ENCODE peak calls at places on chromosomes 5 and 9, in four cellular contexts. E, K, H and W are unnamed samples.

GRCh38 chr5:159099049-159099760 is 511 bp downstream of the EBF1 start:
- DNase-seq in E (peak; percentile 59), K (no peak), H (peak; percentile 59), W (peak; percentile 40)

GRCh38 chr5:61991861-61992260 is 314.1 kb upstream of the KIF2A start:
- DNase-seq in E (peak; percentile 64), K (no peak), H (no peak), W (no peak)

GRCh38 chr5:148912714-148913398 is 86.4 kb downstream of the ADRB2 start:
- DNase-seq in E (peak; percentile 96), K (no peak), H (no peak), W (no peak)

GRCh38 chr9:114805670-114806551 is at the start of gene TNFSF15:
- DNase-seq in E (no peak), K (peak; percentile 4), H (peak; percentile 45), W (peak; percentile 28)

GRCh38 chr9:33177633-33178032 is 10.5 kb upstream of the B4GALT1 start:
- DNase-seq in E (no peak), K (no peak), H (no peak), W (no peak)

GRCh38 chr5:132019337-132019736 is 7.9 kb upstream of the ACSL6 start:
- DNase-seq in E (no peak), K (no peak), H (no peak), W (no peak)

GRCh38 chr5:38871211-38871610 is 25.4 kb downstream of the OSMR start:
- DNase-seq in E (no peak), K (no peak), H (no peak), W (no peak)

GRCh38 chr5:38403407-38403806 is 145.0 kb downstream of the EGFLAM start:
- DNase-seq in E (peak; percentile 33), K (no peak), H (no peak), W (no peak)

GRCh38 chr5:144060598-144060997 is 109.9 kb downstream of the YIPF5 start:
- DNase-seq in E (peak; percentile 17), K (no peak), H (no peak), W (no peak)

GRCh38 chr5:148091991-148092964 is 28.5 kb downstream of the SPINK5 start:
- DNase-seq in E (peak; percentile 1), K (no peak), H (no peak), W (no peak)

GRCh38 chr5:147510885-147511284 is 1.0 kb upstream of the DPYSL3 start:
- DNase-seq in E (no peak), K (no peak), H (no peak), W (no peak)

GRCh38 chr5:38648703-38649291 is 92.4 kb upstream of the LIFR start:
- DNase-seq in E (no peak), K (no peak), H (no peak), W (no peak)

GRCh38 chr5:141618030-141618803 is 583 bp downstream of the DIAPH1 start:
- DNase-seq in E (no peak), K (peak; percentile 82), H (peak; percentile 69), W (no peak)

GRCh38 chr5:57175586-57175985 is 1.7 kb downstream of the GPBP1 start:
- DNase-seq in E (no peak), K (no peak), H (peak; percentile 57), W (no peak)

GRCh38 chr9:23483566-23483965 is 342.5 kb downstream of the ELAVL2 start:
- DNase-seq in E (no peak), K (no peak), H (no peak), W (no peak)

GRCh38 chr5:112757468-112758208 is 20.0 kb downstream of the APC start:
- DNase-seq in E (peak; percentile 67), K (no peak), H (peak; percentile 71), W (peak; percentile 64)

GRCh38 chr9:14308751-14309140 is 5.2 kb downstream of the NFIB start:
- DNase-seq in E (no peak), K (no peak), H (no peak), W (no peak)
- H3K4me3 ChIP-seq in E (no peak overlapping the region), K (peak overlapping the region; percentile 91), H (no peak overlapping the region), W (no peak overlapping the region)

DNA sequence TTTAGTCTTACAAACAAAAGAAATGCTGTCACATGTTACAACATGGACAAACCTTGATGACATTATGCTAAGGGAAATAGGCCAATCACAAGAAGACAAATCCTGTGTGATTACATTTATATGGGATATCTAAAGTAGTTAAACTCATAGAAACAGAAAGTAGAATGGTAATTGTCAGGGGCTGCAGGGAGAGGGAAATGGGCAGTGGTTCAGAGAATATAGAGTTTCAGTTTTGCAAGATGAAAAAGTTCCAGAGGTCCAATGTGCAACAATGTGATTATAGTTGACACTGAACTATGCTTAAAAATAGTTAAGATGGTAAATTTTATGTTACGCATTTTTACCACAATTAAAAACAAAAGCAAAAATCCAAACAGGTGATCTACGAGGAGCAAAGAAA is 265.5 kb downstream of the NDUFS4 start:
- DNase-seq in E (no peak), K (no peak), H (no peak), W (no peak)
- H3K4me3 ChIP-seq in E (no peak overlapping the region), K (no peak overlapping the region), H (no peak overlapping the region), W (no peak overlapping the region)

DNA sequence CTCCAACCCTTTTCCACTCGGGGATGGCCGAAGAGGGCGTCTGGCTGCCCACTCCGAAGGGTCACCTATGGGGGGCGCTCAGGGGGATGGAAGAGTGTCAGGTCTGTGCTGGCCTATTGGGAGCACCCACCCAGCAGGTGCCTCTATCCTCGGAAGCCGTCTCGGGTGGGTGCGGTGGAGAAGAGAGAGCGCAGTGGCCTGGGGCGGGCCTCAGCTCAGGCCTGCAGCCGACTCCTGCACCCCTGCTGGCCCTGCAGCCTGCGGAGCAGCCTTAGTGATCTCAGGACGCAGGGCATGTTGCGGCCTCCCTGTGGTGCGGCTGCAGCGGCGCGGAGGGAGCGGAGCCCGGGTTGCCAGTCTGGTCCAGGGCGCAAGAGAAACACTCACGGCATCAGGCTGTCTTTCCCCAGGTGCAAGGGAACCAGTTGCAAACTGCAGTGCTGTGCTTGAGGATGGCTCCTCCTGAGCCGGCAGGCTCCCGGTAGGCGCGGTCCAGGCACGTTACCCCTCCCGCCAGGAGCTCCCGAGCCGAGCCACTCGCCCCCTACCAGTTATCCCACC is 1.5 kb upstream of the IRX2 start:
- DNase-seq in E (peak; percentile 40), K (no peak), H (no peak), W (no peak)
- H3K4me3 ChIP-seq in E (peak overlapping the region; percentile 73), K (no peak overlapping the region), H (no peak overlapping the region), W (no peak overlapping the region)

DNA sequence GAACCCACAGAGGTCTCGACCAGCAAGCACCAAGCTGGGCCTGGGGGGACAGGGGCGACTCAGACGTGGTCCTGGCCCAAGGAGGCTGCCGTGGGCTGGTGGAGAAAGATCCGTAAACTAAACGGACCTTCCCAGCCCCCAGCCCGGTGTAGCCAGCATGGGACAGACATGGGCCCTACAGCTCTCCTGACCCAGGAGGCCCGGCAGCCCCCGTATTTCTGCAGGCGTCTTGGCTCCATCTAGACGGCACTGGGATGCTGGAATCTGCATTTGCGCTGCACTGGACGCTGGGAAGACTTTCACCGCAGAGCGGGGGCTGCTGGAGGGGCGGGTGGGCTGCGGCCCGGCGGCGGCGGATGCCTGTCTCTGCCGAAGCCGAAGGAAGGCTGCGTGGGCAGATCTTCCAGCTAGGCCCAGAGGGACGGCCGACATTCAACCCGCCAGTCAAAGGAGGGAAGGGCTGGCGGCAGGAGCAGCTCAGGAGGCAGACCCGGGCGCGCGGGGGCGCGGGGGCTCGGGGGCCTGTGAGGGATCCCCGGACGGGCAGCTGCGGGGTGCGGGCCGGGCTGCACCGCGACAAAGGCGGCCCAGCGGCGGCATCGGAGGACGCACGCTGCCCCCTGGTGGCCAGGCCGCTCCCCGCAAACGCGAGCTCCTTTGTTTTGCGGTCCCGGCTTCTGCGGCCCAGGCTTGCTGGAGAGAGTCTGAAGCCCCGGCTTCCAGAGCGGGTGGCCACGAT is 266.2 kb downstream of the NSG2 start:
- DNase-seq in E (peak; percentile 43), K (no peak), H (peak; percentile 48), W (peak; percentile 6)
- H3K4me3 ChIP-seq in E (peak overlapping the region; percentile 35), K (peak overlapping the region; percentile 38), H (no peak overlapping the region), W (no peak overlapping the region)